ENCODE peak calls at places on chromosome 1, in nine cellular contexts. One of them, this sample, is unnamed.

GRCh38 chr1:91583326-91583755 is 82.7 kb downstream of the CDC7 start:
- DNase-seq in Peyer's patch: no peak
- DNase-seq in testis: no peak
- DNase-seq in body of pancreas: no peak
- DNase-seq in right lobe of liver: no peak
- DNase-seq in sigmoid colon: no peak
- DNase-seq in stomach: no peak
- DNase-seq in IMR-90: peak; percentile 99
- DNase-seq in ovary: no peak
- DNase-seq in this sample: no peak

GRCh38 chr1:89989791-89990190 is 5.1 kb upstream of the ZNF326 start:
- DNase-seq in Peyer's patch: no peak
- DNase-seq in testis: no peak
- DNase-seq in body of pancreas: no peak
- DNase-seq in right lobe of liver: no peak
- DNase-seq in sigmoid colon: no peak
- DNase-seq in stomach: no peak
- DNase-seq in IMR-90: no peak
- DNase-seq in ovary: no peak
- DNase-seq in this sample: no peak

GRCh38 chr1:234619071-234619480 is 9.1 kb upstream of the IRF2BP2 start:
- DNase-seq in Peyer's patch: no peak
- DNase-seq in testis: no peak
- DNase-seq in body of pancreas: no peak
- DNase-seq in right lobe of liver: no peak
- DNase-seq in sigmoid colon: no peak
- DNase-seq in stomach: no peak
- DNase-seq in IMR-90: peak; percentile 61
- DNase-seq in ovary: no peak
- DNase-seq in this sample: no peak

GRCh38 chr1:86972262-86972661 is 57.8 kb downstream of the HS2ST1 start:
- DNase-seq in Peyer's patch: no peak
- DNase-seq in testis: no peak
- DNase-seq in body of pancreas: no peak
- DNase-seq in right lobe of liver: peak; percentile 67
- DNase-seq in sigmoid colon: no peak
- DNase-seq in stomach: peak; percentile 36
- DNase-seq in IMR-90: no peak
- DNase-seq in ovary: no peak
- DNase-seq in this sample: no peak

GRCh38 chr1:204885790-204886189 is 15.1 kb downstream of the NFASC start:
- DNase-seq in Peyer's patch: no peak
- DNase-seq in testis: no peak
- DNase-seq in body of pancreas: no peak
- DNase-seq in right lobe of liver: no peak
- DNase-seq in sigmoid colon: no peak
- DNase-seq in stomach: no peak
- DNase-seq in IMR-90: no peak
- DNase-seq in ovary: no peak
- DNase-seq in this sample: no peak

GRCh38 chr1:68347415-68347814 is 102.3 kb downstream of the RPE65 start:
- DNase-seq in Peyer's patch: peak; percentile 51
- DNase-seq in testis: peak; percentile 22
- DNase-seq in body of pancreas: no peak
- DNase-seq in right lobe of liver: peak; percentile 56
- DNase-seq in sigmoid colon: peak; percentile 64
- DNase-seq in stomach: no peak
- DNase-seq in IMR-90: no peak
- DNase-seq in ovary: no peak
- DNase-seq in this sample: no peak

GRCh38 chr1:8373547-8374270 is 55.8 kb downstream of the SLC45A1 start:
- DNase-seq in Peyer's patch: no peak
- DNase-seq in testis: peak; percentile 75
- DNase-seq in body of pancreas: peak; percentile 50
- DNase-seq in right lobe of liver: peak; percentile 65
- DNase-seq in sigmoid colon: peak; percentile 95
- DNase-seq in stomach: peak; percentile 71
- DNase-seq in IMR-90: peak; percentile 92
- DNase-seq in ovary: peak; percentile 57
- DNase-seq in this sample: peak; percentile 86

GRCh38 chr1:91622586-91622985 is 121.9 kb downstream of the CDC7 start:
- DNase-seq in Peyer's patch: no peak
- DNase-seq in testis: peak; percentile 75
- DNase-seq in body of pancreas: peak; percentile 52
- DNase-seq in right lobe of liver: no peak
- DNase-seq in sigmoid colon: peak; percentile 96
- DNase-seq in stomach: no peak
- DNase-seq in IMR-90: no peak
- DNase-seq in ovary: peak; percentile 77
- DNase-seq in this sample: peak; percentile 92

GRCh38 chr1:173134800-173135199 is 72.3 kb downstream of the TNFSF4 start:
- DNase-seq in Peyer's patch: no peak
- DNase-seq in testis: no peak
- DNase-seq in body of pancreas: no peak
- DNase-seq in right lobe of liver: no peak
- DNase-seq in sigmoid colon: no peak
- DNase-seq in stomach: no peak
- DNase-seq in IMR-90: peak; percentile 12
- DNase-seq in ovary: no peak
- DNase-seq in this sample: no peak

GRCh38 chr1:70247122-70247521 is 25.9 kb downstream of the SRSF11 start:
- DNase-seq in Peyer's patch: no peak
- DNase-seq in testis: no peak
- DNase-seq in body of pancreas: no peak
- DNase-seq in right lobe of liver: no peak
- DNase-seq in sigmoid colon: no peak
- DNase-seq in stomach: no peak
- DNase-seq in IMR-90: no peak
- DNase-seq in ovary: no peak
- DNase-seq in this sample: no peak

GRCh38 chr1:101365186-101365585 is 128.4 kb downstream of the S1PR1 start:
- DNase-seq in Peyer's patch: no peak
- DNase-seq in testis: no peak
- DNase-seq in body of pancreas: no peak
- DNase-seq in right lobe of liver: no peak
- DNase-seq in sigmoid colon: no peak
- DNase-seq in stomach: no peak
- DNase-seq in IMR-90: peak; percentile 54
- DNase-seq in ovary: no peak
- DNase-seq in this sample: no peak

GRCh38 chr1:85818371-85818770 is 110.1 kb upstream of the ZNHIT6 start:
- DNase-seq in Peyer's patch: no peak
- DNase-seq in testis: no peak
- DNase-seq in body of pancreas: no peak
- DNase-seq in right lobe of liver: no peak
- DNase-seq in sigmoid colon: no peak
- DNase-seq in stomach: no peak
- DNase-seq in IMR-90: peak; percentile 79
- DNase-seq in ovary: no peak
- DNase-seq in this sample: no peak

GRCh38 chr1:155071701-155072100 is 6.9 kb upstream of the EFNA3 start:
- DNase-seq in Peyer's patch: no peak
- DNase-seq in testis: peak; percentile 67
- DNase-seq in body of pancreas: no peak
- DNase-seq in right lobe of liver: peak; percentile 42
- DNase-seq in sigmoid colon: peak; percentile 66
- DNase-seq in stomach: no peak
- DNase-seq in IMR-90: no peak
- DNase-seq in ovary: no peak
- DNase-seq in this sample: no peak

GRCh38 chr1:169890761-169891538 is 2.7 kb downstream of the SCYL3 start:
- DNase-seq in Peyer's patch: no peak
- DNase-seq in testis: no peak
- DNase-seq in body of pancreas: peak; percentile 35
- DNase-seq in right lobe of liver: no peak
- DNase-seq in sigmoid colon: no peak
- DNase-seq in stomach: peak; percentile 43
- DNase-seq in IMR-90: no peak
- DNase-seq in ovary: no peak
- DNase-seq in this sample: no peak

GRCh38 chr1:222924140-222924706 is 109.4 kb downstream of the DISP1 start:
- DNase-seq in Peyer's patch: no peak
- DNase-seq in testis: no peak
- DNase-seq in body of pancreas: no peak
- DNase-seq in right lobe of liver: no peak
- DNase-seq in sigmoid colon: no peak
- DNase-seq in stomach: no peak
- DNase-seq in IMR-90: peak; percentile 17
- DNase-seq in ovary: no peak
- DNase-seq in this sample: no peak

GRCh38 chr1:247548847-247549246 is at the start of gene GCSAML:
- DNase-seq in Peyer's patch: no peak
- DNase-seq in testis: no peak
- DNase-seq in body of pancreas: no peak
- DNase-seq in right lobe of liver: no peak
- DNase-seq in sigmoid colon: no peak
- DNase-seq in stomach: no peak
- DNase-seq in IMR-90: no peak
- DNase-seq in ovary: no peak
- DNase-seq in this sample: no peak

GRCh38 chr1:151993084-151993733 is 450 bp downstream of the S100A10 start:
- DNase-seq in Peyer's patch: peak; percentile 42
- DNase-seq in testis: peak; percentile 32
- DNase-seq in body of pancreas: peak; percentile 25
- DNase-seq in right lobe of liver: peak; percentile 70
- DNase-seq in sigmoid colon: peak; percentile 70
- DNase-seq in stomach: peak; percentile 42
- DNase-seq in IMR-90: no peak
- DNase-seq in ovary: peak; percentile 34
- DNase-seq in this sample: peak; percentile 28

GRCh38 chr1:44212355-44213221 is 683 bp upstream of the DMAP1 start:
- DNase-seq in Peyer's patch: no peak
- DNase-seq in testis: no peak
- DNase-seq in body of pancreas: no peak
- DNase-seq in right lobe of liver: no peak
- DNase-seq in sigmoid colon: no peak
- DNase-seq in stomach: no peak
- DNase-seq in IMR-90: no peak
- DNase-seq in ovary: no peak
- DNase-seq in this sample: no peak

GRCh38 chr1:18618546-18619466 is 11.8 kb upstream of the PAX7 start:
- DNase-seq in Peyer's patch: no peak
- DNase-seq in testis: no peak
- DNase-seq in body of pancreas: no peak
- DNase-seq in right lobe of liver: no peak
- DNase-seq in sigmoid colon: no peak
- DNase-seq in stomach: no peak
- DNase-seq in IMR-90: no peak
- DNase-seq in ovary: no peak
- DNase-seq in this sample: no peak

GRCh38 chr1:56788588-56788987 is 30.6 kb downstream of the FYB2 start:
- DNase-seq in Peyer's patch: no peak
- DNase-seq in testis: peak; percentile 46
- DNase-seq in body of pancreas: peak; percentile 48
- DNase-seq in right lobe of liver: no peak
- DNase-seq in sigmoid colon: no peak
- DNase-seq in stomach: peak; percentile 78
- DNase-seq in IMR-90: no peak
- DNase-seq in ovary: no peak
- DNase-seq in this sample: no peak

GRCh38 chr1:53317651-53318539 is 10.0 kb downstream of the LRP8 start:
- DNase-seq in Peyer's patch: no peak
- DNase-seq in testis: no peak
- DNase-seq in body of pancreas: no peak
- DNase-seq in right lobe of liver: no peak
- DNase-seq in sigmoid colon: no peak
- DNase-seq in stomach: no peak
- DNase-seq in IMR-90: no peak
- DNase-seq in ovary: no peak
- DNase-seq in this sample: no peak

GRCh38 chr1:172326171-172326570 is 94.3 kb upstream of the C1orf105 start:
- DNase-seq in Peyer's patch: no peak
- DNase-seq in testis: no peak
- DNase-seq in body of pancreas: no peak
- DNase-seq in right lobe of liver: no peak
- DNase-seq in sigmoid colon: no peak
- DNase-seq in stomach: no peak
- DNase-seq in IMR-90: peak; percentile 35
- DNase-seq in ovary: no peak
- DNase-seq in this sample: no peak

GRCh38 chr1:227316456-227316855 is 1.8 kb downstream of the CDC42BPA start:
- DNase-seq in Peyer's patch: no peak
- DNase-seq in testis: no peak
- DNase-seq in body of pancreas: no peak
- DNase-seq in right lobe of liver: no peak
- DNase-seq in sigmoid colon: no peak
- DNase-seq in stomach: no peak
- DNase-seq in IMR-90: no peak
- DNase-seq in ovary: no peak
- DNase-seq in this sample: no peak
- H3K27ac ChIP-seq in Peyer's patch: peak overlapping the region; percentile 94
- H3K27ac ChIP-seq in testis: peak overlapping the region; percentile 98
- H3K27ac ChIP-seq in body of pancreas: peak overlapping the region; percentile 66
- H3K27ac ChIP-seq in right lobe of liver: peak overlapping the region; percentile 91
- H3K27ac ChIP-seq in sigmoid colon: peak overlapping the region; percentile 97
- H3K27ac ChIP-seq in stomach: peak overlapping the region; percentile 98
- H3K27ac ChIP-seq in IMR-90: no peak overlapping the region
- H3K27ac ChIP-seq in ovary: no peak overlapping the region
- H3K27ac ChIP-seq in this sample: peak overlapping the region; percentile 97

GRCh38 chr1:147618771-147619170 is 51.6 kb downstream of the ACP6 start:
- DNase-seq in Peyer's patch: no peak
- DNase-seq in testis: no peak
- DNase-seq in body of pancreas: no peak
- DNase-seq in right lobe of liver: no peak
- DNase-seq in sigmoid colon: no peak
- DNase-seq in stomach: no peak
- DNase-seq in IMR-90: no peak
- DNase-seq in ovary: no peak
- DNase-seq in this sample: peak; percentile 58
- H3K36me3 ChIP-seq in Peyer's patch: no peaks in the 10 kb centered on the region
- H3K36me3 ChIP-seq in testis: no peaks in the 10 kb centered on the region
- H3K36me3 ChIP-seq in body of pancreas: no peaks in the 10 kb centered on the region
- H3K36me3 ChIP-seq in right lobe of liver: no peaks in the 10 kb centered on the region
- H3K36me3 ChIP-seq in sigmoid colon: peaks cover 14% of the 10 kb centered on the region
- H3K36me3 ChIP-seq in stomach: peaks cover 88% of the 10 kb centered on the region
- H3K36me3 ChIP-seq in IMR-90: peaks cover 49% of the 10 kb centered on the region
- H3K36me3 ChIP-seq in ovary: no peaks in the 10 kb centered on the region
- H3K36me3 ChIP-seq in this sample: no peaks in the 10 kb centered on the region

GRCh38 chr1:109619655-109620395 is at the start of gene AMPD2:
- DNase-seq in Peyer's patch: peak; percentile 79
- DNase-seq in testis: peak; percentile 75
- DNase-seq in body of pancreas: peak; percentile 85
- DNase-seq in right lobe of liver: peak; percentile 91
- DNase-seq in sigmoid colon: peak; percentile 90
- DNase-seq in stomach: peak; percentile 80
- DNase-seq in IMR-90: peak; percentile 89
- DNase-seq in ovary: peak; percentile 75
- DNase-seq in this sample: peak; percentile 78
- TF ChIP-seq POLR2A in Peyer's patch: no peak
- TF ChIP-seq POLR2A in testis: no peak
- TF ChIP-seq POLR2A in body of pancreas: peak; percentile 61
- TF ChIP-seq POLR2A in right lobe of liver: peak; percentile 31
- TF ChIP-seq POLR2A in sigmoid colon: no peak
- TF ChIP-seq POLR2A in stomach: no peak
- TF ChIP-seq POLR2A in IMR-90: peak; percentile 56
- TF ChIP-seq POLR2A in ovary: peak; percentile 9
- TF ChIP-seq POLR2A in this sample: no peak

DNA sequence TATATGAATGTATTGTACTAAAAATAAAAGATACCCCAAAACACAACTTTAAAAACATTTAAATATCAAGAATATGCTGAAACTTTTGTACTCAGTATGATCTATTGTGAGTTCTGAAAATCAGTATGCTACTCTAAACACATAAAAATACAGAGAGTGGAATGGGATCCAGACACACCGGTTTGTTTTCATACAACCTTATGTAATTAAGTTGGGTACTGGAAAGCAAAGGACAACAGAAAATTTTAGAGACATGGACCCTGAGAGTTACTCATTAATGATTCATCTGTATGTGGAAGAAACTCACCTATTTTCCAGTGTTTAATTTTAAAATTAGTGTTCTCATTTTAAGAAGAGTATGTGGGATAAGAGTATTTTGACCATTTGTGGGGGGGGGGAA is 927 bp upstream of the CFHR3 start:
- DNase-seq in Peyer's patch: no peak
- DNase-seq in testis: no peak
- DNase-seq in body of pancreas: no peak
- DNase-seq in right lobe of liver: no peak
- DNase-seq in sigmoid colon: no peak
- DNase-seq in stomach: no peak
- DNase-seq in IMR-90: no peak
- DNase-seq in ovary: no peak
- DNase-seq in this sample: no peak
- H3K27ac ChIP-seq in Peyer's patch: no peak overlapping the region
- H3K27ac ChIP-seq in testis: no peak overlapping the region
- H3K27ac ChIP-seq in body of pancreas: no peak overlapping the region
- H3K27ac ChIP-seq in right lobe of liver: peak overlapping the region; percentile 84
- H3K27ac ChIP-seq in sigmoid colon: no peak overlapping the region
- H3K27ac ChIP-seq in stomach: no peak overlapping the region
- H3K27ac ChIP-seq in IMR-90: no peak overlapping the region
- H3K27ac ChIP-seq in ovary: no peak overlapping the region
- H3K27ac ChIP-seq in this sample: no peak overlapping the region